ENCODE peak calls at places on chromosomes 16 and 17, in six cellular contexts. O, Y, W, K, C and Z are unnamed samples.

GRCh38 chr16:23216658-23217246 is 34.2 kb downstream of the SCNN1G start:
- DNase-seq in O (no peak), Y (no peak), W (no peak), K (no peak), C (no peak), Z (no peak)

GRCh38 chr17:75773121-75773807 is 8.3 kb upstream of the GALK1 start:
- DNase-seq in O (no peak), Y (peak; percentile 68), W (no peak), K (no peak), C (no peak), Z (no peak)

GRCh38 chr17:77325537-77325825 is 184.7 kb downstream of the SEC14L1 start:
- DNase-seq in O (no peak), Y (no peak), W (no peak), K (no peak), C (no peak), Z (no peak)

GRCh38 chr16:85835956-85836705 is 36.6 kb downstream of the COX4I1 start:
- DNase-seq in O (no peak), Y (no peak), W (no peak), K (no peak), C (no peak), Z (no peak)

GRCh38 chr17:61619493-61619892 is 28.5 kb upstream of the NACA2 start:
- DNase-seq in O (peak; percentile 23), Y (no peak), W (no peak), K (no peak), C (no peak), Z (no peak)

GRCh38 chr17:40317345-40317873 is 8.4 kb downstream of the RARA start:
- DNase-seq in O (peak; percentile 46), Y (no peak), W (peak; percentile 72), K (no peak), C (no peak), Z (peak; percentile 59)

GRCh38 chr17:40038882-40039513 is 15.2 kb downstream of the MED24 start:
- DNase-seq in O (peak; percentile 37), Y (no peak), W (peak; percentile 79), K (peak; percentile 72), C (peak; percentile 61), Z (no peak)

GRCh38 chr17:2482218-2482617 is 29.5 kb downstream of the METTL16 start:
- DNase-seq in O (no peak), Y (no peak), W (no peak), K (no peak), C (no peak), Z (no peak)

GRCh38 chr16:7342598-7342997 is 10.0 kb downstream of the RBFOX1 start:
- DNase-seq in O (no peak), Y (no peak), W (no peak), K (no peak), C (no peak), Z (no peak)

GRCh38 chr16:75527825-75528299 is 8.0 kb downstream of the CHST5 start:
- DNase-seq in O (no peak), Y (no peak), W (no peak), K (no peak), C (no peak), Z (no peak)

GRCh38 chr16:85137323-85138072 is 25.2 kb upstream of the CIBAR2 start:
- DNase-seq in O (no peak), Y (peak; percentile 94), W (peak; percentile 94), K (peak; percentile 90), C (peak; percentile 90), Z (peak; percentile 49)

GRCh38 chr17:45794840-45795239 is 10.7 kb downstream of the CRHR1 start:
- DNase-seq in O (no peak), Y (no peak), W (no peak), K (no peak), C (no peak), Z (no peak)

GRCh38 chr16:85090873-85091521 is 21.3 kb downstream of the CIBAR2 start:
- DNase-seq in O (no peak), Y (no peak), W (no peak), K (no peak), C (no peak), Z (no peak)

GRCh38 chr16:58464047-58464915 is 35.7 kb upstream of the NDRG4 start:
- DNase-seq in O (no peak), Y (peak; percentile 87), W (no peak), K (no peak), C (no peak), Z (peak; percentile 45)

GRCh38 chr17:12395733-12396354 is 269.8 kb upstream of the MYOCD start:
- DNase-seq in O (peak; percentile 22), Y (no peak), W (no peak), K (no peak), C (no peak), Z (peak; percentile 69)

GRCh38 chr16:51151435-51151950 is 423 bp upstream of the SALL1 start:
- DNase-seq in O (no peak), Y (peak; percentile 73), W (no peak), K (no peak), C (no peak), Z (peak; percentile 90)

GRCh38 chr17:31297090-31297489 is at the start of gene OMG:
- DNase-seq in O (no peak), Y (no peak), W (no peak), K (no peak), C (no peak), Z (no peak)

GRCh38 chr16:23784811-23785447 is 30.1 kb downstream of the CHP2 start:
- DNase-seq in O (no peak), Y (no peak), W (no peak), K (no peak), C (no peak), Z (no peak)

GRCh38 chr17:44900894-44901293 is 1.6 kb upstream of the EFTUD2 start:
- DNase-seq in O (no peak), Y (no peak), W (no peak), K (no peak), C (no peak), Z (no peak)

DNA sequence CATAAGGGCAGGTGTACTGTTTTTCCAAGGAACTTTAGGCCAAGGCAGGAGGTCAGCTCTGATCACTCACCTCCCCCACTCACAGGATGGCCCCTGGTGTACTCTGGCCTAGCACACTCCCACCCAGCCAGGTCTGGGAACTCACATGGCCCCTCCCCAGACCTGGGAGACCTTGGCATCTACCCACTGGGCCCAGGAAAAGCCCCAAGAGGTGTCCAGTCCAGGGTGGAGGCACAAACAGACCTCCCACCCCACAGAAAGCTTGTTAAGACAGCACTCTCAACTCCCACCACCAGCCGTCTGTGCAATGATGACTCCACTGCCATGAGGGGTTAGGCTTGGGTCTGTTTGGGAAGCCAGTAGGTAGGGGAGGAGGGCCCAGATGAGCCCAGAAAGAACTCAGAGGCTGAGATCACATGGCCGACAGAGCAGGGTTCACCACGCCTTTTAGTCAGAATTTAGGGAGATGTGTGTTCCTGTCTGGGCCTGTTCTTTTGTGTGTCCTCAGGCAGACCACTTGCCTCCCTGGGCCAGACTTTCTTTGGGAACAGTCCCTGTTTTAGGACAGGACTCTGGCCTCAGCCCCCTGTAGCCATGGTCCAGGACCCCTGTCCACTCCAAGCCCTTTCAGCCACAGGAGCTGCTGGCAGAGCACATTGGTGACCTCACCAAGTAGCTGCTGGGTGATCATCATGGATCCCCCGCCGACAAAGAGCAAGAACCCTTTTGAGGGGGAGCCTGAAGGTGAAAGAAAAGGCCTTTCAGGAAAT is 12.1 kb upstream of the CBFB start:
- DNase-seq in O (no peak), Y (no peak), W (no peak), K (no peak), C (no peak), Z (no peak)
- TF ChIP-seq CTCF in O (no peak), Y (no peak), W (no peak), K (no peak), C (no peak), Z (no peak)

DNA sequence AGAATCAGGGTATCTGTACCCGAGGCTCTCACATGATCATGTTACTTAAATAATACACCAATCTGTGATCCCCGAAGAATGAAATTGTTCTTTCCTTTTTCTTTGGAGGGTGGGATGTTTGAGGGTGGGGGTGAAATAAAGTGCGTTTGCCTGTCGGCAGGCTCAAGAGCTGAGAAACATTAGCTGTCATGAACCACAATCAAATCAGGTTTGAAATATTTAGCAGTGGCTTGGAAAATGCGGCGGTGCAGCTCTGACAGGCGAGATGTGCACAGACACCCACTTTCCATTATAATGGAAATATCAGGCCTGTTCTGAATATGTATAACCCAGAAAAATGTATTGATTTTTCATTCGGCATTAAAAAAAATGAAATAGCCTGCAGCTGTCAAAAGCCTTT is 212.9 kb downstream of the ZFHX3 start:
- DNase-seq in O (no peak), Y (no peak), W (no peak), K (no peak), C (no peak), Z (no peak)
- TF ChIP-seq CTCF in O (no peak), Y (no peak), W (no peak), K (no peak), C (no peak), Z (no peak)

DNA sequence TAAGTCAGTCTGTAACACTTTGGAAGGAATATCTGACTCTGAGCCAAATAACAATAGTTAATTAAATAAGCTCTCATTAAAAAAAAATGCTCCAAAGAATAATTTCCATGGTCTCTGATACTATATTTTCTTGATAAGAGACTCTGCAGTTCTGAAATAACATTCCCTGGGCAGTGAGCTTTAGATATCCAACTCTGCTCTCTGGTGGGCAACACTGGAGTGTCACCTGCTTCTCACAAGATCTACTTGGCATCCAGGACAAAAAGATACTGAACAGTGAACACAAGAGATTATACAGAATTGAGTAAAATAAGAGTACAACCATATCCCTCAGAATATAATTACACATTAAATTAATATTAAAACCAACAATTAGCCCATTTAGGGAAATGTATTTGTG is 13.7 kb downstream of the BLMH start:
- DNase-seq in O (no peak), Y (no peak), W (no peak), K (no peak), C (no peak), Z (peak; percentile 28)
- TF ChIP-seq CTCF in O (peak; percentile 40), Y (peak; percentile 33), W (peak; percentile 51), K (no peak), C (no peak), Z (no peak)

GRCh38 chr16:2229602-2230250 is 6.3 kb downstream of the E4F1 start:
- DNase-seq in O (no peak), Y (peak; percentile 72), W (no peak), K (no peak), C (no peak), Z (no peak)

GRCh38 chr16:2226918-2227317 is 3.5 kb downstream of the E4F1 start:
- DNase-seq in O (no peak), Y (no peak), W (no peak), K (no peak), C (no peak), Z (no peak)

GRCh38 chr16:2229091-2229490 is 5.7 kb downstream of the E4F1 start:
- DNase-seq in O (no peak), Y (peak; percentile 73), W (no peak), K (no peak), C (no peak), Z (no peak)

GRCh38 chr16:2226245-2226793 is 2.9 kb downstream of the E4F1 start:
- DNase-seq in O (no peak), Y (no peak), W (no peak), K (no peak), C (no peak), Z (no peak)

DNA sequence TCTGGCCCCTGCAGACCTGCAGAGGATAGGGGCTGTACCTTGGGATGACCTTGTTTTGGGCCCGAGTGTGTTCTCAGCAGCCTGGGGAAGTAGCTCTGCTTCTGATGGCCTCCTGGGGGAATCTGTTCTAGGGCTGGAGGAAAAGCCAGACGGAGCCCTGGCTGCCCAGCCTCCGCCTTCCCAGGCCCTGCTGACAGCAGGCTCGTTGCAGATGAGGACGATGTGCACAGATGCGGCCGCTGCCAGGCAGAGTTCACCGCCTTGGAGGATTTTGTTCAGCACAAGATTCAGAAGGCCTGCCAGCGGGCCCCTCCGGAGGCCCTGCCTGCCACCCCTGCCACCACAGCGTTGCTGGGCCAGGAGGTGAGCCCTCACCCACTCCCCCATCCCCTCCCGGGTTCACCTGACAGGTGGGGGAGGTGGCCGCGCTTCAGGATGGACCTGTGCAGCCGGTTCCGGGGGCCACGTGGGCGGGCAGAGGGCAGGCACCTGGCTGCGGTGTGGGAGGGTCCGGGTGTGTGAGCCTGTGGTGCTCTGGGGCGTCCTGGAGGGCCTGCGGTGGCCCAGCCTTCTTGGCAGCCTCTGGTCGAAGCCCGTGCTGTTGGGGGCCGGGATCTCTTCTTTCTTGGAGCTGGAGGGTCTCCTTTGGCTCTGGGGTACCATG is 4.9 kb downstream of the E4F1 start:
- DNase-seq in O (no peak), Y (peak; percentile 79), W (no peak), K (no peak), C (no peak), Z (peak; percentile 72)
- TF ChIP-seq CTCF in O (no peak), Y (no peak), W (no peak), K (no peak), C (no peak), Z (no peak)